ENCODE peak calls at places on chromosomes 6 and 20, in four cellular contexts. Q, G, F and L are unnamed samples.

GRCh38 chr20:21063276-21063675 is 42.9 kb downstream of the LINC00237 start:
- DNase-seq in F (peak; percentile 39), G (no peak), Q (no peak), L (no peak)

GRCh38 chr20:25299801-25300200 is 51.9 kb downstream of the PYGB start:
- DNase-seq in Q (no peak), F (no peak), G (no peak), L (peak; percentile 16)

GRCh38 chr20:43537921-43538854 is 20.6 kb upstream of the SGK2 start:
- DNase-seq in G (peak; percentile 68), Q (peak; percentile 41), F (peak; percentile 86), L (peak; percentile 60)

GRCh38 chr20:60953311-60953710 is 298.8 kb upstream of the CDH4 start:
- DNase-seq in Q (no peak), F (no peak), G (no peak), L (no peak)

GRCh38 chr6:37515712-37516075 is 16.0 kb upstream of the CCDC167 start:
- DNase-seq in Q (no peak), F (no peak), G (no peak), L (no peak)

GRCh38 chr20:53413188-53413631 is 180.4 kb downstream of the ZNF217 start:
- DNase-seq in F (peak; percentile 86), Q (peak; percentile 8), G (peak; percentile 94), L (peak; percentile 89)

GRCh38 chr6:22829070-22829469 is 259.7 kb downstream of the HDGFL1 start:
- DNase-seq in F (no peak), Q (no peak), G (no peak), L (no peak)

GRCh38 chr6:16759646-16760535 is 1.4 kb downstream of the ATXN1 start:
- DNase-seq in G (peak; percentile 64), Q (peak; percentile 62), F (peak; percentile 79), L (peak; percentile 81)

GRCh38 chr6:14046476-14047068 is 71.0 kb upstream of the CD83 start:
- DNase-seq in Q (peak; percentile 38), G (peak; percentile 61), F (peak; percentile 66), L (peak; percentile 62)

GRCh38 chr6:21393426-21394165 is 200.0 kb upstream of the SOX4 start:
- DNase-seq in G (no peak), F (no peak), Q (no peak), L (peak; percentile 66)

GRCh38 chr6:168355716-168356522 is 36.3 kb upstream of the DACT2 start:
- DNase-seq in G (peak; percentile 57), Q (peak; percentile 29), F (peak; percentile 79), L (peak; percentile 46)

GRCh38 chr6:142945071-142945445 is at the start of gene HIVEP2:
- DNase-seq in Q (peak; percentile 75), G (peak; percentile 86), F (peak; percentile 81), L (peak; percentile 92)

GRCh38 chr6:53894086-53894485 is 99.3 kb downstream of the LRRC1 start:
- DNase-seq in G (no peak), Q (no peak), F (no peak), L (no peak)

GRCh38 chr6:116764557-116764960 is 960 bp downstream of the FAM162B start:
- DNase-seq in G (peak; percentile 69), F (no peak), Q (peak; percentile 12), L (peak; percentile 40)

GRCh38 chr6:137775720-137776119 is 91.3 kb upstream of the TNFAIP3 start:
- DNase-seq in Q (no peak), G (no peak), F (no peak), L (no peak)

GRCh38 chr6:103113416-103113815 is 1719.9 kb downstream of the GRIK2 start:
- DNase-seq in G (no peak), F (no peak), Q (no peak), L (no peak)

GRCh38 chr20:46642265-46642942 is 8.9 kb downstream of the SLC13A3 start:
- DNase-seq in G (no peak), F (no peak), Q (no peak), L (no peak)

GRCh38 chr6:32885698-32886286 is 31.8 kb downstream of the PSMB9 start:
- DNase-seq in F (no peak), Q (peak; percentile 36), G (no peak), L (peak; percentile 69)

GRCh38 chr6:131460603-131460995 is 112.4 kb upstream of the ARG1 start:
- DNase-seq in F (no peak), Q (peak; percentile 3), G (no peak), L (no peak)

GRCh38 chr6:37388578-37388977 is 34.8 kb downstream of the RNF8 start:
- DNase-seq in Q (no peak), F (no peak), G (no peak), L (no peak)

GRCh38 chr6:11710221-11710836 is 68.3 kb downstream of the ADTRP start:
- DNase-seq in Q (no peak), G (no peak), F (no peak), L (peak; percentile 16)

GRCh38 chr6:11702039-11702795 is 76.4 kb downstream of the ADTRP start:
- DNase-seq in Q (no peak), F (no peak), G (no peak), L (no peak)

GRCh38 chr6:11702796-11703130 is 75.8 kb downstream of the ADTRP start:
- DNase-seq in Q (no peak), F (no peak), G (no peak), L (no peak)

GRCh38 chr6:11705069-11705468 is 73.5 kb downstream of the ADTRP start:
- DNase-seq in G (no peak), Q (no peak), F (no peak), L (no peak)

DNA sequence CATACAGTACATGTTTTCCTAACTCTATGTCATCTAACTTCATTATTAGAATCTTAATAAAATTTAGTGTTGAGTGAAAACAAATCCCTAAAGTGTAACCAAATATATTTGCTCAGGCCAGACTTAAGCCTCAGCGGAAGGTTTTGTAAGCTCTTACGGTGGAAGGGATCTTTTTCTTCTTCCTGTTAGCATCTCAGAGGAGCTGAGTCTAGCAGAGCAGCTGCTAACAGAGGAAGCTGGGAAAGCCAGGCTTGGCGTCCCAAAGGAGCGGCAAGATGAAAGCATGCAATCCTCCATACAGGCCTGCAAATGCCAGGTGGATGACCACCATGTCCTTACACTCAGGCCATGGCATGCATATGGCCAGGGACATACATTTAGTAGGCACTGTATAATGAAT is 72.4 kb downstream of the ADTRP start:
- DNase-seq in G (no peak), Q (no peak), F (no peak), L (no peak)
- H4K8ac ChIP-seq in G (no peak overlapping the region), Q (no peak overlapping the region), F (no peak overlapping the region), L (no peak overlapping the region)

GRCh38 chr6:151060096-151060741 is 179.5 kb upstream of the AKAP12 start:
- DNase-seq in Q (no peak), F (no peak), G (no peak), L (no peak)
- H2BK15ac ChIP-seq in Q (no peak overlapping the region), F (no peak overlapping the region), G (no peak overlapping the region), L (no peak overlapping the region)

DNA sequence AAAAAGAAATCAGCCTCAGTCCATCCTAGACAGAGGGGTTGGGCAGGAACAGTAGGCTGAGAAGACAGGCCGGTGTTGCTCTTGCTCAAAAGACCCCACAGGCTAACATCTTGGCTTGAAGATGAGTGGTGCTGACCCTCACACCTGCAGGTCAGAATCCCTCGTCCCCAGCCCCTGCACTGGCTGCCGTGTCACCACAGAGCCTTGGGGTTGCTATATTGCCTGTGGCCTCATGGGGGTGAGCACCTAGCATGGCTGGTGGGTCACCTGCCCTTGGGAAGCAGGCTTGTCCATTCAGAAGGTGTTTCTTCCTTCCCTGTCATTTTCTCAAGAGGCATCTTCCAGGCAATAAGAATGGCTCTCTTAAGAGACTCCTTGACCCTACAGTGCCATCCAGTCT is 7.7 kb downstream of the SLC22A16 start:
- DNase-seq in G (peak; percentile 41), Q (no peak), F (peak; percentile 39), L (peak; percentile 10)
- H3K4me1 ChIP-seq in G (no peaks in the 10 kb centered on the region), Q (no peaks in the 10 kb centered on the region), F (no peaks in the 10 kb centered on the region), L (no peaks in the 10 kb centered on the region)

DNA sequence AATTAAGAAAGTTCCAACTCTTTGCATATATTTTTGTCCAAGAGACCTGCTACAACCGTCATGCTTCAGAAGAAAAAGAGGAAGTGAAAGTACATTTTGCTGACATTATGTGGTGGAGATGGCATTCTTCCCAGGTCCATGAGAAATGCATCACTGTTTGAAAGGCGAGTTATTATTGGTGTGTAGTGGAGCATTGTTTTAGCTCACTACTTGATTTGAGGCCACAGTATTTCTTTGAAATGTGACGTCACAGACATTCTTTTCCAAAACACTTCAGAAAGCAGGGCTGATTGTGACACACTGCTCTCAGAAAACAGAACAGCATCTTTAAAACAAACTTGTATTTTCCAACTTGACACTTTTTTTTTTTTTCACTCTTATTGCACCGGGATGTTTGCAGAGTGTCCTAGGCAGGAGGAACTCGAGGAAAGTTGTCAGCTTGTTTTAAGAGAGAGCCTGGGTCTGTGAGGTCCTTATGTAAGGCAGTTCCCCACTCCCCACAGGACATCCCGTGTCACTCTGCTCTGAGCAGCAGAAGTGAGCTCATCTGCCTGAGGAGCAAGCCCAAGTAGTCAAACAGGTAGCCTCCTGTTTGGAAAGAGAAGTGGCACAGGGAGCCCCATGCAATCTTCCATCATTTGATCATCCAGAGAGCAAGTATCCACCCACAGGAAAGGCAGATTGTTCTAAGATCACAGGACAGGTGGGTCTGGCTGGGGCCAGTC is 1.1 kb downstream of the SPTLC3 start:
- DNase-seq in Q (no peak), F (no peak), G (no peak), L (no peak)
- H4K8ac ChIP-seq in Q (no peak overlapping the region), F (no peak overlapping the region), G (no peak overlapping the region), L (no peak overlapping the region)

GRCh38 chr20:50672400-50673145 is 18.8 kb downstream of the RIPOR3 start:
- DNase-seq in Q (no peak), F (no peak), G (no peak), L (no peak)
- H2BK15ac ChIP-seq in Q (peak overlapping the region; percentile 81), F (peak overlapping the region; percentile 65), G (no peak overlapping the region), L (no peak overlapping the region)

DNA sequence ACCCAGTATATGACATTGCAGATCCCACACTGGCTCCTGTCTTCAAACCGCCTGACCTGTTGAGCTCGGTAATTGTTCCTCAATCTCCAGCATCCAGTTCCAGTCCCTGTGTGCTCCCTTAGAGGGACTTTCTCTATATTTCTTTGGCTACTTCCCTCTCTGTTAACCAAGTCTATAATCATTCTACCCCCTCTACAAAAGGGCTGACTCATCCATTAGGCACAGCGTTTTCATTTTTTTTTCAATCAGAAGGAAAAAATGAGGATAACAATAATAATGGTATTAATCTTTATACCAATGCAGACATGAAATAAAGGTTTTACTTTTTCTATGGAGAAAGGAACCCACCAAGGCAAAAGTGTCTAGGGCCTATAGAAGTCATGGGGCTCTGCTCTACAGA is 69.3 kb downstream of the FAM229B start:
- DNase-seq in Q (no peak), G (no peak), F (no peak), L (no peak)
- H3K4me1 ChIP-seq in Q (no peaks in the 10 kb centered on the region), G (no peaks in the 10 kb centered on the region), F (no peaks in the 10 kb centered on the region), L (no peaks in the 10 kb centered on the region)

GRCh38 chr6:25222006-25222715 is 57.0 kb upstream of the CARMIL1 start:
- DNase-seq in G (no peak), F (no peak), Q (no peak), L (no peak)
- H4K8ac ChIP-seq in G (no peak overlapping the region), F (no peak overlapping the region), Q (no peak overlapping the region), L (no peak overlapping the region)